ENCODE peak calls at places on chromosomes 1 and 21, in eight cellular contexts. J, Q, U, E, T, C, Z and A are unnamed samples.
A peak's percentile ranks its signal among the peaks of the same experiment; 100 is the strongest.

GRCh38 chr1:214899908-214900470 is 182.5 kb upstream of the KCNK2 start:
- DNase-seq in Z (no peak), E (peak; percentile 52), J (no peak), Q (no peak), T (no peak), U (peak; percentile 10), C (no peak), A (no peak)

GRCh38 chr1:162548170-162548569 is 13.4 kb upstream of the UAP1 start:
- DNase-seq in E (peak; percentile 54), C (no peak), T (peak; percentile 69), U (no peak), Q (no peak), J (peak; percentile 82), Z (peak; percentile 51), A (no peak)

GRCh38 chr1:183097438-183098051 is 74.3 kb downstream of the LAMC1 start:
- DNase-seq in C (no peak), J (no peak), E (peak; percentile 94), T (no peak), U (no peak), Z (no peak), Q (no peak), A (no peak)

GRCh38 chr1:150970818-150971582 is 3.6 kb downstream of the CERS2 start:
- DNase-seq in U (no peak), C (peak; percentile 97), T (peak; percentile 78), J (peak; percentile 91), Z (peak; percentile 68), E (peak; percentile 62), Q (no peak), A (peak; percentile 58)

GRCh38 chr1:236997882-236998281 is 6.4 kb downstream of the MT1HL1 start:
- DNase-seq in Q (no peak), J (no peak), U (no peak), C (no peak), T (no peak), Z (no peak), E (no peak), A (no peak)

GRCh38 chr1:95122151-95122697 is 5.1 kb downstream of the TLCD4 start:
- DNase-seq in T (no peak), C (no peak), Z (no peak), E (no peak), J (no peak), U (no peak), Q (no peak), A (no peak)

GRCh38 chr1:88036345-88036999 is 647.6 kb upstream of the PKN2 start:
- DNase-seq in Q (no peak), Z (no peak), T (peak; percentile 21), U (no peak), J (no peak), C (no peak), E (no peak), A (no peak)

GRCh38 chr21:25421327-25422028 is 185.8 kb downstream of the MRPL39 start:
- DNase-seq in Q (no peak), J (no peak), T (peak; percentile 49), U (no peak), Z (no peak), C (no peak), E (peak; percentile 68), A (no peak)

GRCh38 chr1:228902781-228903572 is 167.7 kb downstream of the RHOU start:
- DNase-seq in U (peak; percentile 88), J (peak; percentile 91), E (peak; percentile 99), Z (peak; percentile 50), Q (peak; percentile 29), C (peak; percentile 93), T (peak; percentile 80), A (peak; percentile 90)

GRCh38 chr1:226778657-226779058 is 39.6 kb upstream of the ITPKB start:
- DNase-seq in C (peak; percentile 69), T (peak; percentile 69), E (peak; percentile 88), J (no peak), U (no peak), Q (no peak), Z (no peak), A (no peak)

GRCh38 chr1:51740652-51741051 is 123.8 kb downstream of the OSBPL9 start:
- DNase-seq in T (no peak), C (no peak), J (no peak), Q (no peak), Z (no peak), U (no peak), E (no peak), A (no peak)

GRCh38 chr1:173451981-173452380 is 25.2 kb upstream of the PRDX6 start:
- DNase-seq in U (no peak), E (peak; percentile 56), C (peak; percentile 46), T (no peak), Q (no peak), J (no peak), Z (peak; percentile 26), A (peak; percentile 61)

GRCh38 chr1:27341525-27342252 is at the start of gene SYTL1:
- DNase-seq in Q (no peak), Z (no peak), E (peak; percentile 67), U (peak; percentile 56), C (peak; percentile 51), T (no peak), J (no peak), A (peak; percentile 70)

GRCh38 chr1:17540255-17541001 is 930 bp downstream of the ARHGEF10L start:
- DNase-seq in T (peak; percentile 38), Z (no peak), E (no peak), U (no peak), Q (no peak), C (peak; percentile 35), J (peak; percentile 84), A (no peak)

GRCh38 chr1:212983482-212983881 is 32.2 kb downstream of the ANGEL2 start:
- DNase-seq in Q (no peak), Z (no peak), C (no peak), E (no peak), T (no peak), J (no peak), U (no peak), A (no peak)

GRCh38 chr1:56133517-56134472 is 445.6 kb downstream of the PLPP3 start:
- DNase-seq in E (no peak), C (no peak), J (no peak), U (no peak), T (no peak), Z (no peak), Q (no peak), A (no peak)

GRCh38 chr1:205589618-205590456 is 42.0 kb downstream of the ELK4 start:
- DNase-seq in Q (no peak), C (no peak), J (peak; percentile 40), Z (no peak), E (no peak), T (no peak), U (no peak), A (no peak)

GRCh38 chr1:160031368-160032164 is at the start of gene PIGM:
- DNase-seq in U (peak; percentile 96), C (peak; percentile 95), Q (peak; percentile 81), J (peak; percentile 95), T (peak; percentile 97), Z (peak; percentile 90), E (peak; percentile 85), A (peak; percentile 93)
- TF ChIP-seq POLR2A in U (peak; percentile 48), C (peak; percentile 60), Q (no peak), J (no peak), T (no peak), Z (no peak), E (no peak), A (no peak)

GRCh38 chr1:41240806-41241747 is 1.0 kb downstream of the SCMH1 start:
- DNase-seq in T (peak; percentile 70), C (peak; percentile 71), E (peak; percentile 17), Z (peak; percentile 26), U (peak; percentile 40), J (peak; percentile 78), Q (no peak), A (peak; percentile 54)
- H3K4me1 ChIP-seq in T (peaks cover 9% of the 10 kb centered on the region), C (peaks cover 43% of the 10 kb centered on the region), E (peaks cover 7% of the 10 kb centered on the region), Z (peaks cover 8% of the 10 kb centered on the region), U (peaks cover 55% of the 10 kb centered on the region), J (peaks cover 23% of the 10 kb centered on the region), Q (peaks cover 7% of the 10 kb centered on the region), A (no peaks in the 10 kb centered on the region)

DNA sequence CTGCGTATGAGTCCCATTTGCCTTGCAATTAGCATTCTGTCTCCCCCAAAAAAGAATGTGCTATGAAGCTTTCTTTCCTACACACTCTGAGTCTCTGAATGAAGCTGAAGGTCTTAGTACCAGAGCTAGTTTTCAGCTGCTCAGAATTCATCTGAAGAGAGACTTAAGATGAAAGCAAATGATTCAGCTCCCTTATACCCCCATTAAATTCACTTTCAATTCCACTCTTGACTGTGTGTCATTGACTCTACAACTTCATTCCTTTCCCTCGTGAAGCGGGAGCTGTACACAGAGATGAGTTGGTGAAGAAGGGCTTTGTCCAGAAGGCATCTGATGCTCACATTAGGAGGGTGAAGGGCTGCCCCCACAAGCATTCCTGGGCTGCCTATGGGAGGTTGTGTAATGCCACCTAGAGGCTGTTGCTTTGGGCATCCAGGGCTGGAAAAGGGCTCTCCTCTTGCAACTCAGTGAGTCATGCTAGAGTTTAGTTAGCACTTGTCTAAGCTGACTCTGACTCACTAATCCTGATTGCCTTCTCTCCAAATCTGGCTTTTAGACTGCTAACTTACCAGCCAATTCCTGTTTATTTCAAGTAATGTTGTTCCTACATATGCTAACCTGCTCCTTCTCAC is 1.8 kb downstream of the SPRR1B start:
- DNase-seq in U (peak; percentile 23), E (peak; percentile 48), C (peak; percentile 47), Z (no peak), T (peak; percentile 28), Q (no peak), J (no peak), A (no peak)
- TF ChIP-seq CTCF in U (peak; percentile 21), E (peak; percentile 30), C (no peak), Z (no peak), T (no peak), Q (peak; percentile 34), J (no peak), A (no peak)

GRCh38 chr1:154935749-154936415 is 637 bp downstream of the PMVK start:
- DNase-seq in C (no peak), T (no peak), J (no peak), E (no peak), Q (no peak), Z (no peak), U (no peak), A (no peak)

GRCh38 chr1:154936416-154937050 is at the start of gene PMVK:
- DNase-seq in E (peak; percentile 95), Q (peak; percentile 86), J (peak; percentile 97), Z (peak; percentile 92), U (peak; percentile 97), C (peak; percentile 97), T (peak; percentile 98), A (peak; percentile 95)

GRCh38 chr1:154934358-154934948 is 2.1 kb downstream of the PMVK start:
- DNase-seq in U (no peak), C (no peak), Z (no peak), J (no peak), T (no peak), E (no peak), Q (no peak), A (no peak)

GRCh38 chr1:154937051-154937987 is 800 bp upstream of the PMVK start:
- DNase-seq in Q (peak; percentile 56), E (peak; percentile 97), J (peak; percentile 95), C (peak; percentile 93), T (peak; percentile 92), Z (peak; percentile 79), U (peak; percentile 94), A (peak; percentile 90)

DNA sequence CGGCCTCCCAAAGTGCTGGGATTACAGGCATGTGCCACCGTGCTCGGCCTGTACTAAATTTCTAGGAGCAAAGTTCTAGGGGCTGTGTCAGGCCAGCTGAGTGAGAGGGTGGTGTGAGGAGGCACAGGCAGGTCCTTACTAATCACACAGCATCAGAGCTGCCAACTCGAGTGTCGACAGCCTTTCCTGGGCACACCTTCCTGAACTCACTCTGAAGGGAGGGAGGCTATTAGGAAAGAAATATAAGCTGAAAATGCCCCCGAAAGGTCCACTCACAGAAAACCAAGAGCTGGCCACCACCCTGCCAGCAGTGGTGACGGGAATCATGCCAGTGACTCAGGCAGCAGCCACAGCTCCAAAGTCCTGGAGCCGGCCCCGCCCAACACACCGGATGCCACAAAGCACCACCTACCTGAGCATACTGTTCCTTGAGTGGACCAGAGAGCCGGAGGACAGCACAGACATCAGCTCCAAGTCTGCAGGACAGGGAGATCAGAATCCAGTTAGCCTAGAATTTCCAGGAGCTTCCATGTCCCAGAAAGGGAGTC is 4.5 kb downstream of the PMVK start:
- DNase-seq in E (no peak), Z (no peak), U (peak; percentile 55), Q (no peak), C (no peak), J (no peak), T (no peak), A (peak; percentile 87)
- TF ChIP-seq POLR2A in E (no peak), Z (no peak), U (no peak), Q (no peak), C (no peak), J (no peak), T (no peak), A (no peak)